ENCODE peak calls at places on chromosome 12, in six cellular contexts. Q is frontal cortex, U is fibroblast of pulmonary artery, A is cardiac muscle cell, E is T-helper 1 cell, L is SW 1271. B is an unnamed sample.

GRCh38 chr12:100199347-100200136 is 1.1 kb upstream of the ACTR6 start:
- DNase-seq in Q (peak; percentile 35), U (peak; percentile 7), A (peak; percentile 21), E (peak; percentile 76), L (peak; percentile 53), B (peak; percentile 17)

GRCh38 chr12:40158592-40159111 is 52.8 kb upstream of the SLC2A13 start:
- DNase-seq in Q (no peak), U (no peak), A (peak; percentile 2), E (no peak), L (no peak), B (no peak)

GRCh38 chr12:122079532-122080081 is 1.1 kb downstream of the MLXIP start:
- DNase-seq in Q (no peak), U (no peak), A (no peak), E (no peak), L (peak; percentile 17), B (peak; percentile 12)

GRCh38 chr12:102504280-102504679 is 23.9 kb upstream of the IGF1 start:
- DNase-seq in Q (no peak), U (no peak), A (no peak), E (no peak), L (no peak), B (no peak)

GRCh38 chr12:123223241-123223668 is 9.7 kb downstream of the MPHOSPH9 start:
- DNase-seq in Q (no peak), U (no peak), A (no peak), E (peak; percentile 46), L (no peak), B (no peak)

GRCh38 chr12:1828863-1829262 is 8.5 kb downstream of the LRTM2 start:
- DNase-seq in Q (no peak), U (no peak), A (no peak), E (no peak), L (no peak), B (no peak)

GRCh38 chr12:32115404-32116104 is 8.9 kb downstream of the BICD1 start:
- DNase-seq in Q (no peak), U (peak; percentile 99), A (peak; percentile 99), E (no peak), L (peak; percentile 99), B (peak; percentile 99)

GRCh38 chr12:31272607-31273225 is 53.2 kb downstream of the SINHCAF start:
- DNase-seq in Q (no peak), U (no peak), A (no peak), E (no peak), L (no peak), B (no peak)

GRCh38 chr12:7667025-7667575 is 1.4 kb upstream of the APOBEC1 start:
- DNase-seq in Q (no peak), U (no peak), A (no peak), E (no peak), L (peak; percentile 40), B (no peak)

GRCh38 chr12:31234955-31235867 is 90.7 kb downstream of the SINHCAF start:
- DNase-seq in Q (no peak), U (peak; percentile 51), A (peak; percentile 62), E (no peak), L (peak; percentile 20), B (peak; percentile 48)

GRCh38 chr12:110966081-110966760 is 45.8 kb upstream of the MYL2 start:
- DNase-seq in Q (no peak), U (peak; percentile 3), A (peak; percentile 22), E (no peak), L (no peak), B (no peak)

GRCh38 chr12:108756421-108756820 is 25.1 kb upstream of the CORO1C start:
- DNase-seq in Q (no peak), U (no peak), A (no peak), E (no peak), L (no peak), B (no peak)

GRCh38 chr12:6292606-6293005 is 17.9 kb upstream of the PLEKHG6 start:
- DNase-seq in Q (no peak), U (peak; percentile 78), A (peak; percentile 76), E (no peak), L (no peak), B (no peak)

GRCh38 chr12:72346331-72346944 is 74.3 kb downstream of the TRHDE start:
- DNase-seq in Q (no peak), U (peak; percentile 81), A (peak; percentile 74), E (peak; percentile 1), L (peak; percentile 63), B (peak; percentile 84)

GRCh38 chr12:100567945-100568344 is 5.5 kb upstream of the GAS2L3 start:
- DNase-seq in Q (no peak), U (no peak), A (no peak), E (no peak), L (no peak), B (no peak)

GRCh38 chr12:42017036-42017435 is 127.6 kb downstream of the GXYLT1 start:
- DNase-seq in Q (no peak), U (no peak), A (no peak), E (no peak), L (no peak), B (no peak)

GRCh38 chr12:27366621-27367020 is 34.0 kb downstream of the BMAL2 start:
- DNase-seq in Q (no peak), U (no peak), A (no peak), E (no peak), L (no peak), B (no peak)

GRCh38 chr12:107992870-107993451 is 136.1 kb upstream of the WSCD2 start:
- DNase-seq in Q (no peak), U (peak; percentile 38), A (peak; percentile 40), E (no peak), L (peak; percentile 73), B (peak; percentile 2)

GRCh38 chr12:117685115-117685926 is 283.5 kb downstream of the KSR2 start:
- DNase-seq in Q (no peak), U (no peak), A (peak; percentile 4), E (no peak), L (peak; percentile 7), B (peak; percentile 83)

GRCh38 chr12:122244565-122245371 is 18.9 kb upstream of the DIABLO start:
- DNase-seq in Q (no peak), U (no peak), A (no peak), E (no peak), L (no peak), B (no peak)

GRCh38 chr12:570949-571794 is 92.1 kb downstream of the NINJ2 start:
- DNase-seq in Q (peak; percentile 41), U (peak; percentile 85), A (peak; percentile 88), E (no peak), L (peak; percentile 93), B (peak; percentile 63)